ENCODE peak calls at places on chromosome 17, in eight cellular contexts. One of them, this sample, is unnamed.

GRCh38 chr17:10327640-10328039 is 45.2 kb downstream of the MYH13 start:
- DNase-seq in A549: peak
- DNase-seq in PC-9: peak
- DNase-seq in fibroblast of lung: peak
- DNase-seq in transverse colon: peak
- DNase-seq in endothelial cell of umbilical vein: peak
- DNase-seq in H9: peak
- DNase-seq in neural progenitor cell: peak
- DNase-seq in this sample: peak

GRCh38 chr17:78131172-78132085 is 858 bp downstream of the TMC8 start:
- DNase-seq in A549: no peak
- DNase-seq in PC-9: no peak
- DNase-seq in fibroblast of lung: no peak
- DNase-seq in transverse colon: peak
- DNase-seq in endothelial cell of umbilical vein: no peak
- DNase-seq in H9: no peak
- DNase-seq in neural progenitor cell: peak
- DNase-seq in this sample: no peak

GRCh38 chr17:49226771-49227435 is 3.7 kb downstream of the PHOSPHO1 start:
- DNase-seq in A549: no peak
- DNase-seq in PC-9: no peak
- DNase-seq in fibroblast of lung: no peak
- DNase-seq in transverse colon: no peak
- DNase-seq in endothelial cell of umbilical vein: no peak
- DNase-seq in H9: no peak
- DNase-seq in neural progenitor cell: no peak
- DNase-seq in this sample: no peak

GRCh38 chr17:78223765-78224164 is 7.7 kb upstream of the TMEM235 start:
- DNase-seq in A549: no peak
- DNase-seq in PC-9: no peak
- DNase-seq in fibroblast of lung: no peak
- DNase-seq in transverse colon: no peak
- DNase-seq in endothelial cell of umbilical vein: no peak
- DNase-seq in H9: no peak
- DNase-seq in neural progenitor cell: no peak
- DNase-seq in this sample: no peak

GRCh38 chr17:19747829-19748806 is at the start of gene ALDH3A1:
- DNase-seq in A549: peak
- DNase-seq in PC-9: peak
- DNase-seq in fibroblast of lung: no peak
- DNase-seq in transverse colon: peak
- DNase-seq in endothelial cell of umbilical vein: no peak
- DNase-seq in H9: no peak
- DNase-seq in neural progenitor cell: peak
- DNase-seq in this sample: peak

GRCh38 chr17:4513113-4514032 is 14.7 kb downstream of the SPNS2 start:
- DNase-seq in A549: no peak
- DNase-seq in PC-9: peak
- DNase-seq in fibroblast of lung: no peak
- DNase-seq in transverse colon: no peak
- DNase-seq in endothelial cell of umbilical vein: no peak
- DNase-seq in H9: no peak
- DNase-seq in neural progenitor cell: no peak
- DNase-seq in this sample: peak

GRCh38 chr17:36937961-36938565 is 788 bp downstream of the LHX1 start:
- DNase-seq in A549: no peak
- DNase-seq in PC-9: peak
- DNase-seq in fibroblast of lung: peak
- DNase-seq in transverse colon: no peak
- DNase-seq in endothelial cell of umbilical vein: peak
- DNase-seq in H9: peak
- DNase-seq in neural progenitor cell: peak
- DNase-seq in this sample: no peak

GRCh38 chr17:42773290-42774035 is at the start of gene VPS25:
- DNase-seq in A549: peak
- DNase-seq in PC-9: peak
- DNase-seq in fibroblast of lung: peak
- DNase-seq in transverse colon: peak
- DNase-seq in endothelial cell of umbilical vein: peak
- DNase-seq in H9: peak
- DNase-seq in neural progenitor cell: peak
- DNase-seq in this sample: peak

GRCh38 chr17:74485012-74485743 is 18.7 kb downstream of the CD300A start:
- DNase-seq in A549: no peak
- DNase-seq in PC-9: no peak
- DNase-seq in fibroblast of lung: no peak
- DNase-seq in transverse colon: no peak
- DNase-seq in endothelial cell of umbilical vein: no peak
- DNase-seq in H9: peak
- DNase-seq in neural progenitor cell: no peak
- DNase-seq in this sample: no peak

GRCh38 chr17:17732892-17733670 is 51.8 kb downstream of the RAI1 start:
- DNase-seq in A549: no peak
- DNase-seq in PC-9: peak
- DNase-seq in fibroblast of lung: peak
- DNase-seq in transverse colon: no peak
- DNase-seq in endothelial cell of umbilical vein: no peak
- DNase-seq in H9: no peak
- DNase-seq in neural progenitor cell: no peak
- DNase-seq in this sample: no peak

GRCh38 chr17:80657561-80657960 is 112.9 kb downstream of the RPTOR start:
- DNase-seq in A549: no peak
- DNase-seq in PC-9: no peak
- DNase-seq in fibroblast of lung: no peak
- DNase-seq in transverse colon: no peak
- DNase-seq in endothelial cell of umbilical vein: no peak
- DNase-seq in H9: no peak
- DNase-seq in neural progenitor cell: no peak
- DNase-seq in this sample: no peak

GRCh38 chr17:50781167-50781566 is 13.8 kb upstream of the ANKRD40CL start:
- DNase-seq in A549: no peak
- DNase-seq in PC-9: no peak
- DNase-seq in fibroblast of lung: no peak
- DNase-seq in transverse colon: no peak
- DNase-seq in endothelial cell of umbilical vein: no peak
- DNase-seq in H9: no peak
- DNase-seq in neural progenitor cell: no peak
- DNase-seq in this sample: no peak

GRCh38 chr17:1002771-1003555 is 6.0 kb downstream of the TIMM22 start:
- DNase-seq in A549: no peak
- DNase-seq in PC-9: no peak
- DNase-seq in fibroblast of lung: peak
- DNase-seq in transverse colon: no peak
- DNase-seq in endothelial cell of umbilical vein: peak
- DNase-seq in H9: no peak
- DNase-seq in neural progenitor cell: no peak
- DNase-seq in this sample: no peak

GRCh38 chr17:9383828-9384227 is 191.8 kb downstream of the STX8 start:
- DNase-seq in A549: no peak
- DNase-seq in PC-9: no peak
- DNase-seq in fibroblast of lung: no peak
- DNase-seq in transverse colon: no peak
- DNase-seq in endothelial cell of umbilical vein: no peak
- DNase-seq in H9: no peak
- DNase-seq in neural progenitor cell: no peak
- DNase-seq in this sample: no peak

GRCh38 chr17:37490638-37491614 is 1.2 kb downstream of the DUSP14 start:
- DNase-seq in A549: peak
- DNase-seq in PC-9: peak
- DNase-seq in fibroblast of lung: peak
- DNase-seq in transverse colon: peak
- DNase-seq in endothelial cell of umbilical vein: peak
- DNase-seq in H9: peak
- DNase-seq in neural progenitor cell: peak
- DNase-seq in this sample: peak

GRCh38 chr17:4090898-4091297 is 51.9 kb downstream of the ZZEF1 start:
- DNase-seq in A549: no peak
- DNase-seq in PC-9: no peak
- DNase-seq in fibroblast of lung: peak
- DNase-seq in transverse colon: no peak
- DNase-seq in endothelial cell of umbilical vein: no peak
- DNase-seq in H9: no peak
- DNase-seq in neural progenitor cell: no peak
- DNase-seq in this sample: no peak

GRCh38 chr17:2068101-2068518 is 13.2 kb downstream of the HIC1 start:
- DNase-seq in A549: no peak
- DNase-seq in PC-9: no peak
- DNase-seq in fibroblast of lung: peak
- DNase-seq in transverse colon: no peak
- DNase-seq in endothelial cell of umbilical vein: no peak
- DNase-seq in H9: no peak
- DNase-seq in neural progenitor cell: no peak
- DNase-seq in this sample: no peak
- TF ChIP-seq CTCF in A549: no peak
- TF ChIP-seq CTCF in PC-9: no peak
- TF ChIP-seq CTCF in fibroblast of lung: no peak
- TF ChIP-seq CTCF in transverse colon: no peak
- TF ChIP-seq CTCF in endothelial cell of umbilical vein: no peak
- TF ChIP-seq CTCF in H9: no peak
- TF ChIP-seq CTCF in neural progenitor cell: no peak
- TF ChIP-seq CTCF in this sample: no peak

DNA sequence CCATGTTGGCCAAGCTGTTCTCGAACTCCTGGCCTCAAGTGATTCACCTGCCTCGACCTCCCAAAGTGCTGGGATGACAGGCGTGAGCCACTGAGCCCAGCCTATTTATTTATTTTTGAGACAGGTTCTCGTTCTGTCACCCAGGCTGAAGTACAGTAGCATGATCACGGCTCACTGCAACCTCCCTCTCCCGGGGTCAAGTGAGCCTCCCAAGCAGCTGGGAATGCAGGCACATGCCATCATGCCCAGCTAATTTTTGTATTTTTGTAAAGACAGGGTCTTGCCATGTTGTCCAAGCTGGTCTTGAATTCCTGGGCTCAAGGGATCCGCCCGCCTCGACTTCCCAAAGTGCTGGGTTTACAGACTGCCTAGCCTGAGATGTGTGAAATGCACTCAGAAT is 10.2 kb upstream of the SEC14L1 start:
- DNase-seq in A549: no peak
- DNase-seq in PC-9: no peak
- DNase-seq in fibroblast of lung: no peak
- DNase-seq in transverse colon: no peak
- DNase-seq in endothelial cell of umbilical vein: no peak
- DNase-seq in H9: no peak
- DNase-seq in neural progenitor cell: no peak
- DNase-seq in this sample: no peak
- H3K27ac ChIP-seq in A549: peak
- H3K27ac ChIP-seq in PC-9: no peak
- H3K27ac ChIP-seq in fibroblast of lung: no peak
- H3K27ac ChIP-seq in transverse colon: no peak
- H3K27ac ChIP-seq in endothelial cell of umbilical vein: no peak
- H3K27ac ChIP-seq in H9: no peak
- H3K27ac ChIP-seq in neural progenitor cell: no peak
- H3K27ac ChIP-seq in this sample: peak

GRCh38 chr17:28718317-28718672 is 627 bp upstream of the RAB34 start:
- DNase-seq in A549: no peak
- DNase-seq in PC-9: no peak
- DNase-seq in fibroblast of lung: no peak
- DNase-seq in transverse colon: no peak
- DNase-seq in endothelial cell of umbilical vein: no peak
- DNase-seq in H9: no peak
- DNase-seq in neural progenitor cell: peak
- DNase-seq in this sample: no peak

GRCh38 chr17:28722413-28723158 is 2.8 kb downstream of the RPL23A start:
- DNase-seq in A549: no peak
- DNase-seq in PC-9: no peak
- DNase-seq in fibroblast of lung: no peak
- DNase-seq in transverse colon: no peak
- DNase-seq in endothelial cell of umbilical vein: no peak
- DNase-seq in H9: no peak
- DNase-seq in neural progenitor cell: no peak
- DNase-seq in this sample: no peak

GRCh38 chr17:28717578-28718316 is at the start of gene RAB34:
- DNase-seq in A549: peak
- DNase-seq in PC-9: peak
- DNase-seq in fibroblast of lung: peak
- DNase-seq in transverse colon: peak
- DNase-seq in endothelial cell of umbilical vein: peak
- DNase-seq in H9: peak
- DNase-seq in neural progenitor cell: peak
- DNase-seq in this sample: peak

GRCh38 chr17:28718990-28719433 is 773 bp upstream of the RPL23A start:
- DNase-seq in A549: no peak
- DNase-seq in PC-9: no peak
- DNase-seq in fibroblast of lung: no peak
- DNase-seq in transverse colon: no peak
- DNase-seq in endothelial cell of umbilical vein: no peak
- DNase-seq in H9: no peak
- DNase-seq in neural progenitor cell: no peak
- DNase-seq in this sample: no peak

DNA sequence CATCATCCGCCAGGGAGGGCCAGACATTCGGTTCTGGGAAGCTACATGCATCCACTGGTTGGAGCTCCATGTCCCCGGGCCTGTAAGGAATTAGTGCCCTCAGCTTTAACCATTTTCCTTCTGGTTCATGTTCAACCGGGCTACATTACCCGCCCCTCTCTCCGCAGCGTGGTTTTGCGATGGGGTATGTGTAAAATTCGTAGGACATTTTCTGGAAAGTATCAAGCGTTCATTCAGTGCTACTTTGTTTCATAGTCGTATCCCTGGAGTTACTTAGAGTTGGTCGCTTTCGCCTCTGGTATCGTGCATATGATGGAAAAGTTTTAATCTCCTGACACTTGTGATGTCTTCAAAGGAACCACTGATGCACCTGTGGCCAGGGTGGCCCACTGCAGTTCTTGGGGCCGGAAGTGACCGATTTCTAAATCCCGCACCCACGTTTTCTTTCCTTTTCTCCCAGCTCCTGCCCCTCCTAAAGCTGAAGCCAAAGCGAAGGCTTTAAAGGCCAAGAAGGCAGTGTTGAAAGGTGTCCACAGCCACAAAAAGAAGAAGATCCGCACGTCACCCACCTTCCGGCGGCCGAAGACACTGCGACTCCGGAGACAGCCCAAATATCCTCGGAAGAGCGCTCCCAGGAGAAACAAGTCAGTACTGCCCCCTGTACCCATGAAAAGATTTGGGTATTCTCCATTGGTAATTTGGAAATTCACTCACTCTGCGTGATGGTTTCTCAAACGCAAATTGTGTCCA is 637 bp downstream of the RPL23A start:
- DNase-seq in A549: no peak
- DNase-seq in PC-9: no peak
- DNase-seq in fibroblast of lung: no peak
- DNase-seq in transverse colon: no peak
- DNase-seq in endothelial cell of umbilical vein: no peak
- DNase-seq in H9: no peak
- DNase-seq in neural progenitor cell: no peak
- DNase-seq in this sample: no peak
- TF ChIP-seq CTCF in A549: no peak
- TF ChIP-seq CTCF in PC-9: no peak
- TF ChIP-seq CTCF in fibroblast of lung: no peak
- TF ChIP-seq CTCF in transverse colon: peak
- TF ChIP-seq CTCF in endothelial cell of umbilical vein: no peak
- TF ChIP-seq CTCF in H9: peak
- TF ChIP-seq CTCF in neural progenitor cell: peak
- TF ChIP-seq CTCF in this sample: peak

DNA sequence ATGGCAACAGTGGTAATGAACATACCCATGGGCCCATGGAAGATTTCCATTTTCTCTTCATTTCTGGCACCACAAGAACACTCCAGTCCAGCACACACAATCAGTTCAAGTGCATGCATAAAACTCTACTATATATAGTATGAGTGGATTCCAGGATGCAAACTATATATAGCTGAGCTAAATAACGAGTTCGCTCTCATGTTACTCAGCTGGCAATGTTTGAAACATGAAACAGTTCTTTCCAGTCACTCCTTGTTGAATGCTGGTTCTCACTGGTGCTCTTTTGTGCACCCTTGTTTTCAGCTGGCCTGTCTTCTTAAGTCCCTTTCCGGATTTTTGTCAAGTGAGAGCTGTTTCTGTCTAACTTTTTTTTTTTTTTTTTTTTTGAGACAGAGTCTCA is 75.2 kb upstream of the DHX40 start:
- DNase-seq in A549: no peak
- DNase-seq in PC-9: no peak
- DNase-seq in fibroblast of lung: no peak
- DNase-seq in transverse colon: no peak
- DNase-seq in endothelial cell of umbilical vein: no peak
- DNase-seq in H9: no peak
- DNase-seq in neural progenitor cell: no peak
- DNase-seq in this sample: no peak
- H3K27ac ChIP-seq in A549: no peak
- H3K27ac ChIP-seq in PC-9: no peak
- H3K27ac ChIP-seq in fibroblast of lung: no peak
- H3K27ac ChIP-seq in transverse colon: no peak
- H3K27ac ChIP-seq in endothelial cell of umbilical vein: no peak
- H3K27ac ChIP-seq in H9: no peak
- H3K27ac ChIP-seq in neural progenitor cell: no peak
- H3K27ac ChIP-seq in this sample: no peak